ENCODE peak calls at places on chromosomes 5 and 9, in ten cellular contexts. One of them, this sample, is unnamed.

GRCh38 chr5:169695919-169696490 is 58.9 kb downstream of the DOCK2 start:
- DNase-seq in psoas muscle: no peak
- DNase-seq in CD4-positive, alpha-beta memory T cell: no peak
- DNase-seq in AG04449: peak
- DNase-seq in lower leg skin: no peak
- DNase-seq in AG10803: peak
- DNase-seq in astrocyte of the spinal cord: peak
- DNase-seq in endothelial cell of umbilical vein: peak
- DNase-seq in cardiac fibroblast: peak
- DNase-seq in A549: peak
- DNase-seq in this sample: peak

GRCh38 chr5:148595697-148596096 is 58.6 kb downstream of the HTR4 start:
- DNase-seq in psoas muscle: no peak
- DNase-seq in CD4-positive, alpha-beta memory T cell: no peak
- DNase-seq in AG04449: no peak
- DNase-seq in lower leg skin: no peak
- DNase-seq in AG10803: no peak
- DNase-seq in astrocyte of the spinal cord: no peak
- DNase-seq in endothelial cell of umbilical vein: no peak
- DNase-seq in cardiac fibroblast: no peak
- DNase-seq in A549: no peak
- DNase-seq in this sample: no peak

GRCh38 chr5:56816546-56817081 is 1.3 kb downstream of the MAP3K1 start:
- DNase-seq in psoas muscle: peak
- DNase-seq in CD4-positive, alpha-beta memory T cell: peak
- DNase-seq in AG04449: no peak
- DNase-seq in lower leg skin: peak
- DNase-seq in AG10803: peak
- DNase-seq in astrocyte of the spinal cord: peak
- DNase-seq in endothelial cell of umbilical vein: peak
- DNase-seq in cardiac fibroblast: peak
- DNase-seq in A549: peak
- DNase-seq in this sample: no peak

GRCh38 chr9:115158666-115159481 is 40.9 kb upstream of the TNC start:
- DNase-seq in psoas muscle: no peak
- DNase-seq in CD4-positive, alpha-beta memory T cell: no peak
- DNase-seq in AG04449: peak
- DNase-seq in lower leg skin: no peak
- DNase-seq in AG10803: peak
- DNase-seq in astrocyte of the spinal cord: peak
- DNase-seq in endothelial cell of umbilical vein: no peak
- DNase-seq in cardiac fibroblast: peak
- DNase-seq in A549: peak
- DNase-seq in this sample: no peak

GRCh38 chr9:110016340-110016739 is 191.6 kb downstream of the C9orf152 start:
- DNase-seq in psoas muscle: no peak
- DNase-seq in CD4-positive, alpha-beta memory T cell: no peak
- DNase-seq in AG04449: no peak
- DNase-seq in lower leg skin: no peak
- DNase-seq in AG10803: peak
- DNase-seq in astrocyte of the spinal cord: peak
- DNase-seq in endothelial cell of umbilical vein: peak
- DNase-seq in cardiac fibroblast: peak
- DNase-seq in A549: peak
- DNase-seq in this sample: peak

GRCh38 chr5:140870221-140871201 is 1.8 kb downstream of the PCDHA11 start:
- DNase-seq in psoas muscle: no peak
- DNase-seq in CD4-positive, alpha-beta memory T cell: no peak
- DNase-seq in AG04449: no peak
- DNase-seq in lower leg skin: no peak
- DNase-seq in AG10803: no peak
- DNase-seq in astrocyte of the spinal cord: no peak
- DNase-seq in endothelial cell of umbilical vein: no peak
- DNase-seq in cardiac fibroblast: no peak
- DNase-seq in A549: no peak
- DNase-seq in this sample: no peak

GRCh38 chr5:132890817-132891216 is 17.3 kb downstream of the LEAP2 start:
- DNase-seq in psoas muscle: no peak
- DNase-seq in CD4-positive, alpha-beta memory T cell: no peak
- DNase-seq in AG04449: no peak
- DNase-seq in lower leg skin: no peak
- DNase-seq in AG10803: no peak
- DNase-seq in astrocyte of the spinal cord: no peak
- DNase-seq in endothelial cell of umbilical vein: no peak
- DNase-seq in cardiac fibroblast: no peak
- DNase-seq in A549: no peak
- DNase-seq in this sample: no peak

GRCh38 chr5:168995024-168995423 is 305.9 kb downstream of the SLIT3 start:
- DNase-seq in psoas muscle: no peak
- DNase-seq in CD4-positive, alpha-beta memory T cell: no peak
- DNase-seq in AG04449: no peak
- DNase-seq in lower leg skin: no peak
- DNase-seq in AG10803: no peak
- DNase-seq in astrocyte of the spinal cord: no peak
- DNase-seq in endothelial cell of umbilical vein: no peak
- DNase-seq in cardiac fibroblast: no peak
- DNase-seq in A549: peak
- DNase-seq in this sample: no peak

GRCh38 chr9:37501957-37502596 is 16.3 kb downstream of the POLR1E start:
- DNase-seq in psoas muscle: no peak
- DNase-seq in CD4-positive, alpha-beta memory T cell: no peak
- DNase-seq in AG04449: no peak
- DNase-seq in lower leg skin: no peak
- DNase-seq in AG10803: no peak
- DNase-seq in astrocyte of the spinal cord: no peak
- DNase-seq in endothelial cell of umbilical vein: no peak
- DNase-seq in cardiac fibroblast: peak
- DNase-seq in A549: no peak
- DNase-seq in this sample: no peak

GRCh38 chr5:5271606-5272321 is 131.6 kb downstream of the ADAMTS16 start:
- DNase-seq in psoas muscle: no peak
- DNase-seq in CD4-positive, alpha-beta memory T cell: no peak
- DNase-seq in AG04449: no peak
- DNase-seq in lower leg skin: no peak
- DNase-seq in AG10803: peak
- DNase-seq in astrocyte of the spinal cord: peak
- DNase-seq in endothelial cell of umbilical vein: peak
- DNase-seq in cardiac fibroblast: no peak
- DNase-seq in A549: no peak
- DNase-seq in this sample: no peak
- H3K4me3 ChIP-seq in psoas muscle: peak
- H3K4me3 ChIP-seq in CD4-positive, alpha-beta memory T cell: no peak
- H3K4me3 ChIP-seq in AG04449: peak
- H3K4me3 ChIP-seq in lower leg skin: no peak
- H3K4me3 ChIP-seq in AG10803: peak
- H3K4me3 ChIP-seq in astrocyte of the spinal cord: peak
- H3K4me3 ChIP-seq in endothelial cell of umbilical vein: no peak
- H3K4me3 ChIP-seq in cardiac fibroblast: no peak
- H3K4me3 ChIP-seq in A549: no peak
- H3K4me3 ChIP-seq in this sample: no peak

DNA sequence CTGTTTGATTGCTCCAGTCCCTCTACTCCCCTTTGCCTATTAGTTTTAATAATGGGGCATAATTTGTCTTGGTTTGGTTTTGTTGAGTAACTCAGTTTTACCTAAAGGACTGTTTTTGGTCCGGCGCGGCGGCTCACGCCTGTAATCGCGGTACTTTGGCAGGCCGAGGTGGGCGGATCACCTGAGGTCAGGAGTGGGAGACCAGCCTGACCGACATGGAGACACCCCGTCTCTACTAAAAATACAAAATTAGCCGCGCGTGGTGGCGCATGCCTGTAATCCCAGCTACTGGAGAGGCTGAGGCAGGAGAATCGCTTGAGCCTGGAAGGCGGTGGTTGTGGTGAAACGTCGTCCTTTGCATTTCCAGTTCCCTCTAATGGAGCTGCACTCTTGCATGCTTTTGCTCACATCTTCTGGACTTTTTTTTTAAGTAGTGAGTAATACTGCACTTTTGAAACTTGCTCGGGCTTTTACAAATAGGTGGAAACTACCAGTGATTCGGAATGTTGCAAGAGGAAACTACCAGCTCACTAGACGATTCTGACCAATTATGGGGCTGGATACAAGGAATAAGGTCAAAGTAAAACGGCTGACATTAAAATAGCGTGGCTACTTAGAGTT is 721 bp upstream of the MAML1 start:
- DNase-seq in psoas muscle: peak
- DNase-seq in CD4-positive, alpha-beta memory T cell: peak
- DNase-seq in AG04449: peak
- DNase-seq in lower leg skin: no peak
- DNase-seq in AG10803: peak
- DNase-seq in astrocyte of the spinal cord: no peak
- DNase-seq in endothelial cell of umbilical vein: no peak
- DNase-seq in cardiac fibroblast: peak
- DNase-seq in A549: no peak
- DNase-seq in this sample: peak
- H3K4me3 ChIP-seq in psoas muscle: peak
- H3K4me3 ChIP-seq in CD4-positive, alpha-beta memory T cell: peak
- H3K4me3 ChIP-seq in AG04449: peak
- H3K4me3 ChIP-seq in lower leg skin: peak
- H3K4me3 ChIP-seq in AG10803: peak
- H3K4me3 ChIP-seq in astrocyte of the spinal cord: peak
- H3K4me3 ChIP-seq in endothelial cell of umbilical vein: peak
- H3K4me3 ChIP-seq in cardiac fibroblast: peak
- H3K4me3 ChIP-seq in A549: peak
- H3K4me3 ChIP-seq in this sample: peak

GRCh38 chr5:129672006-129672405 is 75.9 kb upstream of the MINAR2 start:
- DNase-seq in psoas muscle: no peak
- DNase-seq in CD4-positive, alpha-beta memory T cell: no peak
- DNase-seq in AG04449: no peak
- DNase-seq in lower leg skin: no peak
- DNase-seq in AG10803: no peak
- DNase-seq in astrocyte of the spinal cord: no peak
- DNase-seq in endothelial cell of umbilical vein: no peak
- DNase-seq in cardiac fibroblast: no peak
- DNase-seq in A549: no peak
- DNase-seq in this sample: no peak
- H3K4me3 ChIP-seq in psoas muscle: no peak
- H3K4me3 ChIP-seq in CD4-positive, alpha-beta memory T cell: no peak
- H3K4me3 ChIP-seq in AG04449: no peak
- H3K4me3 ChIP-seq in lower leg skin: no peak
- H3K4me3 ChIP-seq in AG10803: no peak
- H3K4me3 ChIP-seq in astrocyte of the spinal cord: no peak
- H3K4me3 ChIP-seq in endothelial cell of umbilical vein: no peak
- H3K4me3 ChIP-seq in cardiac fibroblast: no peak
- H3K4me3 ChIP-seq in A549: no peak
- H3K4me3 ChIP-seq in this sample: no peak

GRCh38 chr9:6418764-6419163 is 5.8 kb downstream of the UHRF2 start:
- DNase-seq in psoas muscle: no peak
- DNase-seq in CD4-positive, alpha-beta memory T cell: no peak
- DNase-seq in AG04449: no peak
- DNase-seq in lower leg skin: no peak
- DNase-seq in AG10803: no peak
- DNase-seq in astrocyte of the spinal cord: no peak
- DNase-seq in endothelial cell of umbilical vein: no peak
- DNase-seq in cardiac fibroblast: no peak
- DNase-seq in A549: no peak
- DNase-seq in this sample: no peak

GRCh38 chr9:6415266-6415665 is 2.3 kb downstream of the UHRF2 start:
- DNase-seq in psoas muscle: no peak
- DNase-seq in CD4-positive, alpha-beta memory T cell: no peak
- DNase-seq in AG04449: no peak
- DNase-seq in lower leg skin: no peak
- DNase-seq in AG10803: no peak
- DNase-seq in astrocyte of the spinal cord: no peak
- DNase-seq in endothelial cell of umbilical vein: no peak
- DNase-seq in cardiac fibroblast: no peak
- DNase-seq in A549: no peak
- DNase-seq in this sample: no peak

GRCh38 chr9:6414291-6414690 is 1.3 kb downstream of the UHRF2 start:
- DNase-seq in psoas muscle: no peak
- DNase-seq in CD4-positive, alpha-beta memory T cell: no peak
- DNase-seq in AG04449: peak
- DNase-seq in lower leg skin: no peak
- DNase-seq in AG10803: peak
- DNase-seq in astrocyte of the spinal cord: peak
- DNase-seq in endothelial cell of umbilical vein: peak
- DNase-seq in cardiac fibroblast: peak
- DNase-seq in A549: no peak
- DNase-seq in this sample: no peak

GRCh38 chr9:6413365-6414263 is 615 bp downstream of the UHRF2 start:
- DNase-seq in psoas muscle: peak
- DNase-seq in CD4-positive, alpha-beta memory T cell: peak
- DNase-seq in AG04449: no peak
- DNase-seq in lower leg skin: peak
- DNase-seq in AG10803: peak
- DNase-seq in astrocyte of the spinal cord: peak
- DNase-seq in endothelial cell of umbilical vein: no peak
- DNase-seq in cardiac fibroblast: no peak
- DNase-seq in A549: peak
- DNase-seq in this sample: no peak

GRCh38 chr9:6417186-6417585 is 4.2 kb downstream of the UHRF2 start:
- DNase-seq in psoas muscle: no peak
- DNase-seq in CD4-positive, alpha-beta memory T cell: no peak
- DNase-seq in AG04449: no peak
- DNase-seq in lower leg skin: no peak
- DNase-seq in AG10803: peak
- DNase-seq in astrocyte of the spinal cord: no peak
- DNase-seq in endothelial cell of umbilical vein: no peak
- DNase-seq in cardiac fibroblast: peak
- DNase-seq in A549: no peak
- DNase-seq in this sample: no peak
- H3K4me3 ChIP-seq in psoas muscle: no peak
- H3K4me3 ChIP-seq in CD4-positive, alpha-beta memory T cell: no peak
- H3K4me3 ChIP-seq in AG04449: no peak
- H3K4me3 ChIP-seq in lower leg skin: no peak
- H3K4me3 ChIP-seq in AG10803: no peak
- H3K4me3 ChIP-seq in astrocyte of the spinal cord: no peak
- H3K4me3 ChIP-seq in endothelial cell of umbilical vein: peak
- H3K4me3 ChIP-seq in cardiac fibroblast: no peak
- H3K4me3 ChIP-seq in A549: no peak
- H3K4me3 ChIP-seq in this sample: no peak

GRCh38 chr5:138180183-138180782 is 1.4 kb downstream of the KIF20A start:
- DNase-seq in psoas muscle: no peak
- DNase-seq in CD4-positive, alpha-beta memory T cell: no peak
- DNase-seq in AG04449: peak
- DNase-seq in lower leg skin: no peak
- DNase-seq in AG10803: peak
- DNase-seq in astrocyte of the spinal cord: peak
- DNase-seq in endothelial cell of umbilical vein: peak
- DNase-seq in cardiac fibroblast: peak
- DNase-seq in A549: peak
- DNase-seq in this sample: peak
- H3K4me3 ChIP-seq in psoas muscle: no peak
- H3K4me3 ChIP-seq in CD4-positive, alpha-beta memory T cell: no peak
- H3K4me3 ChIP-seq in AG04449: peak
- H3K4me3 ChIP-seq in lower leg skin: no peak
- H3K4me3 ChIP-seq in AG10803: peak
- H3K4me3 ChIP-seq in astrocyte of the spinal cord: peak
- H3K4me3 ChIP-seq in endothelial cell of umbilical vein: peak
- H3K4me3 ChIP-seq in cardiac fibroblast: no peak
- H3K4me3 ChIP-seq in A549: peak
- H3K4me3 ChIP-seq in this sample: peak

GRCh38 chr5:55600086-55600485 is 65.3 kb upstream of the PLPP1 start:
- DNase-seq in psoas muscle: no peak
- DNase-seq in CD4-positive, alpha-beta memory T cell: no peak
- DNase-seq in AG04449: no peak
- DNase-seq in lower leg skin: no peak
- DNase-seq in AG10803: no peak
- DNase-seq in astrocyte of the spinal cord: no peak
- DNase-seq in endothelial cell of umbilical vein: no peak
- DNase-seq in cardiac fibroblast: no peak
- DNase-seq in A549: no peak
- DNase-seq in this sample: no peak
- H3K4me3 ChIP-seq in psoas muscle: no peak
- H3K4me3 ChIP-seq in CD4-positive, alpha-beta memory T cell: no peak
- H3K4me3 ChIP-seq in AG04449: no peak
- H3K4me3 ChIP-seq in lower leg skin: no peak
- H3K4me3 ChIP-seq in AG10803: no peak
- H3K4me3 ChIP-seq in astrocyte of the spinal cord: no peak
- H3K4me3 ChIP-seq in endothelial cell of umbilical vein: peak
- H3K4me3 ChIP-seq in cardiac fibroblast: no peak
- H3K4me3 ChIP-seq in A549: no peak
- H3K4me3 ChIP-seq in this sample: no peak

This sample was measured in skeletal muscle cell.